ENCODE peak calls at places on chromosomes 7 and 10, in nine cellular contexts. O is neural progenitor cell; D is mammary epithelial cell; T is lower lobe of right lung; W is CD8-positive, alpha-beta T cell; A is spleen; Y is sigmoid colon; K is psoas muscle; E is tibial artery. G is an unnamed sample.

GRCh38 chr7:17952387-17952786 is 12.1 kb upstream of the SNX13 start:
- DNase-seq in W (no peak), A (no peak), T (no peak), Y (no peak), K (no peak), D (no peak), O (no peak), E (no peak), G (no peak)

GRCh38 chr10:95578619-95579018 is 17.4 kb upstream of the SORBS1 start:
- DNase-seq in A (no peak), O (no peak), Y (no peak), W (no peak), K (no peak), T (no peak), E (no peak), D (no peak), G (no peak)

GRCh38 chr10:115167716-115168115 is 74.6 kb downstream of the ATRNL1 start:
- DNase-seq in Y (no peak), O (no peak), T (no peak), D (peak; percentile 22), W (no peak), K (no peak), E (no peak), A (no peak), G (no peak)

GRCh38 chr10:25257646-25258045 is 82.8 kb downstream of the GPR158 start:
- DNase-seq in E (no peak), A (no peak), W (no peak), T (no peak), D (no peak), Y (no peak), O (no peak), K (no peak), G (no peak)

GRCh38 chr7:24700446-24701044 is 56.7 kb downstream of the GSDME start:
- DNase-seq in T (no peak), O (peak; percentile 63), E (no peak), W (no peak), D (peak; percentile 37), K (no peak), A (peak; percentile 9), Y (no peak), G (no peak)

GRCh38 chr7:112162161-112163020 is 43.8 kb downstream of the DOCK4 start:
- DNase-seq in T (peak; percentile 50), W (no peak), D (no peak), Y (peak; percentile 72), O (peak; percentile 87), K (peak; percentile 22), A (no peak), E (no peak), G (peak; percentile 79)

GRCh38 chr10:19347592-19347991 is 299.0 kb downstream of the MALRD1 start:
- DNase-seq in E (no peak), K (no peak), A (no peak), D (peak; percentile 0), Y (no peak), O (peak; percentile 39), T (no peak), W (no peak), G (no peak)

GRCh38 chr7:101218236-101219130 is 518 bp downstream of the ZNHIT1 start:
- DNase-seq in Y (peak; percentile 61), E (no peak), A (no peak), D (no peak), O (peak; percentile 47), W (no peak), T (no peak), K (no peak), G (no peak)

GRCh38 chr7:75712517-75713361 is 26.0 kb downstream of the HIP1 start:
- DNase-seq in E (no peak), K (no peak), T (peak; percentile 7), W (no peak), Y (no peak), D (no peak), O (no peak), A (peak; percentile 9), G (no peak)

GRCh38 chr10:113024930-113025329 is 74.9 kb downstream of the TCF7L2 start:
- DNase-seq in E (no peak), O (no peak), W (no peak), Y (peak; percentile 40), D (no peak), A (no peak), T (no peak), K (no peak), G (no peak)

GRCh38 chr7:76065016-76065612 is 17.2 kb downstream of the MDH2 start:
- DNase-seq in O (no peak), K (no peak), A (no peak), Y (no peak), E (no peak), D (no peak), T (no peak), W (no peak), G (no peak)

GRCh38 chr10:79586933-79587332 is 23.8 kb upstream of the SFTPA1 start:
- DNase-seq in T (no peak), D (no peak), E (no peak), A (no peak), Y (no peak), W (no peak), K (no peak), O (no peak), G (no peak)

GRCh38 chr10:34184901-34185386 is 630.2 kb downstream of the PARD3 start:
- DNase-seq in A (no peak), Y (no peak), E (no peak), K (no peak), T (no peak), D (no peak), W (no peak), O (no peak), G (no peak)

GRCh38 chr10:70378122-70378521 is 4.3 kb downstream of the LRRC20 start:
- DNase-seq in W (no peak), A (no peak), Y (peak; percentile 81), O (no peak), K (peak; percentile 46), D (peak; percentile 95), E (no peak), T (no peak), G (no peak)

GRCh38 chr7:116630357-116630756 is 41.6 kb upstream of the MET start:
- DNase-seq in T (no peak), W (no peak), O (no peak), A (no peak), E (no peak), D (peak; percentile 44), Y (no peak), K (no peak), G (no peak)

GRCh38 chr7:134184767-134185166 is 57.6 kb downstream of the LRGUK start:
- DNase-seq in E (no peak), W (no peak), T (no peak), Y (no peak), K (no peak), O (no peak), A (no peak), D (peak; percentile 68), G (no peak)

GRCh38 chr10:84406592-84406991 is 78.2 kb downstream of the CCSER2 start:
- DNase-seq in K (no peak), D (no peak), E (no peak), A (no peak), W (no peak), Y (no peak), O (no peak), T (no peak), G (no peak)

GRCh38 chr7:23468721-23469149 is 1.6 kb downstream of the IGF2BP3 start:
- DNase-seq in O (peak; percentile 48), Y (no peak), D (no peak), W (peak; percentile 16), E (no peak), T (no peak), K (no peak), A (peak; percentile 78), G (peak; percentile 77)
- H3K4me1 ChIP-seq in O (peaks cover 36% of the 10 kb centered on the region), Y (peaks cover 42% of the 10 kb centered on the region), D (peaks cover 21% of the 10 kb centered on the region), W (peaks cover 38% of the 10 kb centered on the region), E (no peaks in the 10 kb centered on the region), T (peaks cover 46% of the 10 kb centered on the region), K (peaks cover 18% of the 10 kb centered on the region), A (peaks cover 47% of the 10 kb centered on the region), G (peaks cover 2% of the 10 kb centered on the region)

DNA sequence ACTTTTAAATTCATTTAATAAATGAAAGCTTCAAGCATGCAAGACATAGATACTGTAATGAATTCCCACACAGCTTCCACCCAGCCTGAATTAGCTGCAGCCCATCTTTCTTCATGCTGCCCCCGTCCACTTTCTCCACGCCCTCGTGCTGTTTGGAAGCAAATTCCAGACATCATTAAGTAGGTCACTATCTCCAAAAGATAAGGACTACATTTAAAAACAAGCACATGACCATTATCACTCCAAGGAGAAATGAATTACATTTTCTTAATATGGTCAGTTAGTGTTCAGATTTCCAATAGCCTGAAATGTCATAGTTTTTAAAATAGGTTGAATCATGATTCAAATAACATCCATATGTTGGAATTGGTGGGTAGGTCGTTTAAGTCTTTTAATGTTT is 24.3 kb downstream of the LMTK2 start:
- DNase-seq in E (no peak), T (no peak), O (no peak), A (no peak), Y (no peak), D (no peak), W (no peak), K (no peak), G (no peak)
- H3K4me3 ChIP-seq in E (no peak overlapping the region), T (no peak overlapping the region), O (no peak overlapping the region), A (no peak overlapping the region), Y (no peak overlapping the region), D (no peak overlapping the region), W (no peak overlapping the region), K (no peak overlapping the region), G (no peak overlapping the region)

DNA sequence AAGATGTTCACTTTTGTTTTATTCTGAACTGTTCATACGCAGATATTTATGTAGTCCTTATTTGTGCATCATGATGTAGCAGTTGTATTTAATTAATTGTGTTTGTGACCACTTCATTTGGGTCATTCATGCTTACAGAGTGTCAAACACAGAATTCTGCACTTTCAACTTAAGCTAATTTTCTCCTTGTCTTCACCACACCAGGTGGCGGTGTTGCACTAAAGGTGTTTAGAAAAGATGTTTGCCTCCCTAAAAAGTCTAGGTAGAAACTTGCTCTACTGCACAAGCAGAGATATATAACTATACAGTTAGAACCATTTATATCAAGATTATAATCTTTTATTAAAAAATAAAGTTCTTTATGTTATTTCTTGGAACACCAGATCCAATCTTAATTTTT is 1.3 kb upstream of the TAS2R38 start:
- DNase-seq in W (no peak), O (peak; percentile 44), D (peak; percentile 37), K (no peak), T (no peak), E (no peak), Y (no peak), A (no peak), G (no peak)
- TF ChIP-seq CTCF in W (no peak), O (peak; percentile 53), D (peak; percentile 72), K (no peak), T (no peak), E (no peak), Y (no peak), A (no peak), G (peak; percentile 36)

DNA sequence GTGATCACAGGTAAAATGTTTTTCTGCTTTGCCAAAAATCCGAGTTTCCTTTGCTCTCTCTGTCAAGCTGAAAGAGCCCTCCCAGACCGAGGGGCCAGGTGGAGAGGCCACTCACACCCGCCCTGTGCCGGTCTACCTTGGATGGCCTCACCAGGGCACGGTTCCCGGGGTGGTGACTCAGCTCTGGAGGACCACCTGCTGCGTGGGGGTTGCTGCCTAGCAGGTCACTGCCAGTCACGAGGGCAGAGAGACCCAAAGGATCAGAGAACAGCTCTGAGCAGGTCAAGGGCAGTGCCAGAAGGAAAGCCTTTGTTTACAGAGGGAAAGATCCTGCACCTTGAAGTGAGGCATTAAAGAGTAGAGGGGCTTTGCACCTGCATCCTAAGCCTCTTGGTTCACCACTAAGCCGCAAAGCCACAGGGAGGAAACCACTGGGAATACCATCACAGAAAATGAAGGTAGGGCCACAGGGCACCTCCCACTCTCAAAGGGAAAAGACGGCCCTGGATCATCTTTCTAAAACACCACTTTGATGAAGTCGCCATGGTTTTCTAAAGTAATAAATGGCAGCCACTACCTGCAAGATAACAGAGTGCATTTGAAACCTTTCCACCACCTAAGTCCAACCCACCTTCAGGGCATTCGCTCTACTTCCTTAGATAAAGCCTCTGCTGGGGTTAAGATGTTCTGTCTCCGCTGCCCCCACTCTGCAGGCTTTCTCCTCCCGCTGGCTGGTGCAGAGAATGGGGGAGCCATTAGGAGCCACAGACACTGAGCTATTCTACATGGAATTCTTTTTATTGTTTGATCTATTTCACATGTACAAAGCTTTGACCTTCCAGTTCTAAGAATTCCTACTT is 160.4 kb upstream of the KLF14 start:
- DNase-seq in E (peak; percentile 89), W (no peak), A (no peak), K (peak; percentile 91), Y (peak; percentile 78), D (peak; percentile 79), O (no peak), T (peak; percentile 91), G (peak; percentile 96)
- H3K4me1 ChIP-seq in E (no peaks in the 10 kb centered on the region), W (peaks cover 38% of the 10 kb centered on the region), A (peaks cover 29% of the 10 kb centered on the region), K (peaks cover 88% of the 10 kb centered on the region), Y (peaks cover 71% of the 10 kb centered on the region), D (peaks cover 76% of the 10 kb centered on the region), O (peaks cover 24% of the 10 kb centered on the region), T (peaks cover 86% of the 10 kb centered on the region), G (peaks cover 47% of the 10 kb centered on the region)